ENCODE peak calls at places on chromosomes 13 and 19, in six cellular contexts. G is epithelial cell of prostate, W is AG04449, H is dorsolateral prefrontal cortex, C is SK-N-MC, V is sigmoid colon. S is an unnamed sample.

GRCh38 chr19:16342002-16342715 is 17.5 kb downstream of the KLF2 start:
- DNase-seq in G (no peak), V (no peak), W (no peak), H (no peak), C (no peak), S (no peak)

GRCh38 chr13:46089213-46089612 is 15.6 kb downstream of the CPB2 start:
- DNase-seq in C (no peak), W (no peak), H (no peak), G (no peak), V (no peak), S (no peak)

GRCh38 chr13:28540612-28541011 is 45.7 kb upstream of the FLT1 start:
- DNase-seq in W (no peak), V (no peak), H (no peak), G (no peak), C (no peak), S (no peak)

GRCh38 chr13:43611631-43612416 is 174.9 kb downstream of the ENOX1 start:
- DNase-seq in H (no peak), W (no peak), G (no peak), V (no peak), C (no peak), S (no peak)

GRCh38 chr19:38529610-38530009 is 88.1 kb downstream of the MAP4K1 start:
- DNase-seq in C (no peak), W (no peak), V (no peak), H (no peak), G (no peak), S (no peak)

GRCh38 chr19:18879579-18880373 is 16.2 kb downstream of the CERS1 start:
- DNase-seq in W (no peak), C (no peak), H (no peak), V (no peak), G (no peak), S (no peak)

GRCh38 chr13:95256086-95256485 is 45.2 kb downstream of the ABCC4 start:
- DNase-seq in C (no peak), H (no peak), V (no peak), G (peak), W (peak), S (peak)

GRCh38 chr13:31328549-31329229 is 128.9 kb downstream of the B3GLCT start:
- DNase-seq in V (no peak), G (no peak), C (no peak), H (no peak), W (no peak), S (peak)

GRCh38 chr13:62512194-62513141 is 1096.8 kb upstream of the PCDH20 start:
- DNase-seq in G (no peak), C (no peak), V (no peak), W (no peak), H (no peak), S (peak)

GRCh38 chr13:49208619-49209018 is 11.5 kb upstream of the MLNR start:
- DNase-seq in V (no peak), C (no peak), G (no peak), H (no peak), W (no peak), S (no peak)

GRCh38 chr13:95246292-95247082 is 54.8 kb downstream of the ABCC4 start:
- DNase-seq in G (peak), W (no peak), V (no peak), H (no peak), C (no peak), S (no peak)

GRCh38 chr13:25169356-25169755 is 2.7 kb downstream of the AMER2 start:
- DNase-seq in V (no peak), H (no peak), G (no peak), W (no peak), C (no peak), S (no peak)

GRCh38 chr13:25217023-25217909 is 45.2 kb upstream of the AMER2 start:
- DNase-seq in G (peak), W (no peak), V (no peak), C (no peak), H (no peak), S (peak)

GRCh38 chr13:33633701-33634525 is 184.0 kb upstream of the RFC3 start:
- DNase-seq in H (no peak), W (no peak), C (peak), G (peak), V (no peak), S (no peak)

GRCh38 chr13:109468123-109468522 is 318.3 kb downstream of the IRS2 start:
- DNase-seq in C (no peak), H (no peak), V (no peak), W (no peak), G (no peak), S (no peak)

GRCh38 chr13:24381539-24382265 is 72.3 kb downstream of the C1QTNF9 start:
- DNase-seq in G (no peak), W (no peak), V (no peak), C (no peak), H (no peak), S (no peak)

GRCh38 chr19:45361608-45362007 is 8.8 kb downstream of the ERCC2 start:
- DNase-seq in C (no peak), V (no peak), H (no peak), G (no peak), W (no peak), S (no peak)

S was measured in H4.